ENCODE peak calls at places on chromosomes 1 and 21, in five cellular contexts. One of them, this sample, is unnamed. For H3K4me1 and H3K36me3, the result is how much of the 10 kb centered on the place peaks cover.

GRCh38 chr1:203464226-203464625 is 11.4 kb upstream of the PRELP start:
- DNase-seq in IMR-90: no peak
- DNase-seq in lower lobe of right lung: no peak
- DNase-seq in GM23338: no peak
- DNase-seq in sigmoid colon: no peak
- DNase-seq in this sample: no peak

GRCh38 chr1:51728611-51729155 is 111.8 kb downstream of the OSBPL9 start:
- DNase-seq in IMR-90: peak
- DNase-seq in lower lobe of right lung: no peak
- DNase-seq in GM23338: peak
- DNase-seq in sigmoid colon: no peak
- DNase-seq in this sample: no peak

GRCh38 chr1:226631229-226632000 is 82.9 kb downstream of the STUM start:
- DNase-seq in IMR-90: no peak
- DNase-seq in lower lobe of right lung: peak
- DNase-seq in GM23338: no peak
- DNase-seq in sigmoid colon: peak
- DNase-seq in this sample: no peak

GRCh38 chr1:107862064-107862463 is 102.9 kb downstream of the VAV3 start:
- DNase-seq in IMR-90: no peak
- DNase-seq in lower lobe of right lung: no peak
- DNase-seq in GM23338: no peak
- DNase-seq in sigmoid colon: no peak
- DNase-seq in this sample: no peak

GRCh38 chr1:227926216-227926791 is 21.4 kb downstream of the WNT9A start:
- DNase-seq in IMR-90: no peak
- DNase-seq in lower lobe of right lung: no peak
- DNase-seq in GM23338: no peak
- DNase-seq in sigmoid colon: no peak
- DNase-seq in this sample: no peak

GRCh38 chr1:4825841-4826450 is 171.5 kb downstream of the AJAP1 start:
- DNase-seq in IMR-90: no peak
- DNase-seq in lower lobe of right lung: no peak
- DNase-seq in GM23338: no peak
- DNase-seq in sigmoid colon: no peak
- DNase-seq in this sample: no peak

GRCh38 chr21:45768741-45769049 is 125.2 kb downstream of the PCBP3 start:
- DNase-seq in IMR-90: no peak
- DNase-seq in lower lobe of right lung: no peak
- DNase-seq in GM23338: peak
- DNase-seq in sigmoid colon: no peak
- DNase-seq in this sample: no peak

GRCh38 chr1:53929349-53929945 is 16.1 kb downstream of the IFT25 start:
- DNase-seq in IMR-90: no peak
- DNase-seq in lower lobe of right lung: no peak
- DNase-seq in GM23338: no peak
- DNase-seq in sigmoid colon: no peak
- DNase-seq in this sample: no peak

GRCh38 chr1:93155335-93155734 is 24.9 kb downstream of the TMED5 start:
- DNase-seq in IMR-90: no peak
- DNase-seq in lower lobe of right lung: no peak
- DNase-seq in GM23338: peak
- DNase-seq in sigmoid colon: no peak
- DNase-seq in this sample: no peak

GRCh38 chr1:56585985-56586384 is 6.6 kb upstream of the PLPP3 start:
- DNase-seq in IMR-90: no peak
- DNase-seq in lower lobe of right lung: no peak
- DNase-seq in GM23338: no peak
- DNase-seq in sigmoid colon: no peak
- DNase-seq in this sample: no peak

GRCh38 chr21:39316729-39317128 is 3.3 kb upstream of the BRWD1 start:
- DNase-seq in IMR-90: no peak
- DNase-seq in lower lobe of right lung: no peak
- DNase-seq in GM23338: no peak
- DNase-seq in sigmoid colon: no peak
- DNase-seq in this sample: no peak

GRCh38 chr1:21937372-21938121 is 437 bp upstream of the HSPG2 start:
- DNase-seq in IMR-90: peak
- DNase-seq in lower lobe of right lung: peak
- DNase-seq in GM23338: peak
- DNase-seq in sigmoid colon: peak
- DNase-seq in this sample: peak

GRCh38 chr1:35294809-35295208 is 26.3 kb downstream of the ZMYM4 start:
- DNase-seq in IMR-90: no peak
- DNase-seq in lower lobe of right lung: no peak
- DNase-seq in GM23338: no peak
- DNase-seq in sigmoid colon: no peak
- DNase-seq in this sample: no peak

GRCh38 chr1:205316179-205316578 is 5.4 kb downstream of the NUAK2 start:
- DNase-seq in IMR-90: no peak
- DNase-seq in lower lobe of right lung: no peak
- DNase-seq in GM23338: no peak
- DNase-seq in sigmoid colon: no peak
- DNase-seq in this sample: no peak

GRCh38 chr1:205314986-205315618 is 6.4 kb downstream of the NUAK2 start:
- DNase-seq in IMR-90: no peak
- DNase-seq in lower lobe of right lung: no peak
- DNase-seq in GM23338: no peak
- DNase-seq in sigmoid colon: no peak
- DNase-seq in this sample: no peak

GRCh38 chr1:205318231-205318991 is 3.1 kb downstream of the NUAK2 start:
- DNase-seq in IMR-90: no peak
- DNase-seq in lower lobe of right lung: no peak
- DNase-seq in GM23338: peak
- DNase-seq in sigmoid colon: no peak
- DNase-seq in this sample: peak

GRCh38 chr1:205319081-205320018 is 2.2 kb downstream of the NUAK2 start:
- DNase-seq in IMR-90: peak
- DNase-seq in lower lobe of right lung: peak
- DNase-seq in GM23338: no peak
- DNase-seq in sigmoid colon: peak
- DNase-seq in this sample: no peak

DNA sequence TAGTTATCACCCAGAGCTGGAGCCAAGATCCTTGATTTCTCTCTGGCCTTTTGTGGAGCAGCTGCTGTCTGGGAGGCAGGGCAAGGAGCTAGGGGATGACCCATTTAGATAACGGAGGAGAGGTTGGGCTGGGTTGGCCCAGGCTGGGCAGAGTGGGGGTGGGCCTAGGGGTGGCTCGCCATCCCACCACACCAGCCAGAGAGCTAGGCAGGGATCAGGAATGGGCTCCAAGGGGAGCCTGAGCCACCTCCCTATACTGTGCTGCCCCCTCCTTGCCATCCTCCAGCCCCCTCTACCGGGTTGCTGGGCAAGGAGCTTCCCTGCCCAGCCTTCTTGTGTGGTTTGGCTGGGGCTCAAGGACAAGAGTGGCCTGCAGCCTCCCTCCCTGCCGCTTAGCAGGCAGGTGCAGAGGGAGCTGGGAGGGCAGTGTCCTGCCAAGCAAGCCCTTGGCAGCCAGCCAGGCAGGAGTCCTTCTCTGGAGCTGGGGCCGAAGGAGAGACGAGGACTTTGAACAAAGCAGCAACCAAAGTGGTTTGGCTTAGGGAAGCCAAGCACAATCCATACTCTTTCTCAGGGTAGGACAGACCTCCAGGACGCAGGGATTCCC is 4.1 kb downstream of the NUAK2 start:
- DNase-seq in IMR-90: no peak
- DNase-seq in lower lobe of right lung: peak
- DNase-seq in GM23338: no peak
- DNase-seq in sigmoid colon: no peak
- DNase-seq in this sample: no peak
- H3K4me3 ChIP-seq in IMR-90: peak
- H3K4me3 ChIP-seq in lower lobe of right lung: no peak
- H3K4me3 ChIP-seq in GM23338: no peak
- H3K4me3 ChIP-seq in sigmoid colon: no peak
- H3K4me3 ChIP-seq in this sample: no peak

DNA sequence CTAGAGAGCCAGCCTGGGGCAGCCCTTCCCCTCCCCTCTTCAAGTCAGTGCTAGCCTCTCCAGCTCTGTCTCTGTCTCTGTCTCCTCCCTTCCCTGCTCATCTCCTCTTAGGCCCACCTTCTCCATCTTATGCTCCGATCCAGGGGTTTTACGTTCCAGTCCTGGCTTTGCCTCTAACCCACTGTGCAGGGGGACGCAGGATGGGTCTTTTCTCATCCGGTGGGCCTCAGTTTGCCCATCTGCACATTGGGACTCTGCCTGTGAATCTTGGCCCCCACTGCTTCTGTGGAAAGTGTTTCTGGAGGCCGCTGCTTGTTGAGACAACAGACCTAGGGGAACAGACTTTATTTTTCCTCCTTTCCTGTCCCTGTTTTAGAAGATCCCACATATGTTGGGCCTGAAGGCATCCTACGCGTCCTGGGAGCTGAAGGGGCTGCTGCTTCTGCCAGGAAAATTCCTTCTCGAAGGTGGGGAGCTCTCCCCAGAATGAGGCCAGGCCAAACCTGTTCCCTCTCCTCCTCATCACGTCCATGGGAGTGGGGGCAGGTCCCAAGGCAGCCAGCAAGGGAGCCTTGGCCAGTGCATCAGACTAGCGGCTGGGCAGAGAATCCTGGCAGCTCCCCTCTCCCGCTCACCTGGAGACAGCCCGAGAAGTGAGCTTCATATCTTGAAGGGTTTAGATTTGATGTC is 99.5 kb upstream of the CSF3R start:
- DNase-seq in IMR-90: no peak
- DNase-seq in lower lobe of right lung: no peak
- DNase-seq in GM23338: peak
- DNase-seq in sigmoid colon: no peak
- DNase-seq in this sample: no peak
- H3K4me1 ChIP-seq in IMR-90: under half
- H3K4me1 ChIP-seq in lower lobe of right lung: under half
- H3K4me1 ChIP-seq in GM23338: under half
- H3K4me1 ChIP-seq in sigmoid colon: under half
- H3K4me1 ChIP-seq in this sample: under half

DNA sequence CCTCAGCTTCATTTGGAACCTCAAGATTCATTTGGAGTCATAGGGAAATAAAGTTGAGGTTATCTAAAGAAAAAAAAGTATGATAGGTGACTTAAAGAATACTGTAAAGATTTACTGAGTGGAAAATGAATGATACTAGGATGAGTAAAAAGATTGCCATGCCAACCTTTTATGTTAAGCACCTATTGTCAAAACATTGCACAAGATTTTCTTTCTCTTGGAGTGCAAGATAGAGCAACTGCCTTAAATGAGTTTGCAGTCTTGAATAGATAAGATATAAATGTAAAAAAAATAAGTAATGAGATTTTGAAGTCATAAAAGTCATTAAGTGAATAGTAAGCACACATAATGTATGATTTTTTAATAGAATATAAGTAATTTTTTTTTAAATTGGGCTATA is 5.1 kb upstream of the ANGPTL1 start:
- DNase-seq in IMR-90: no peak
- DNase-seq in lower lobe of right lung: no peak
- DNase-seq in GM23338: no peak
- DNase-seq in sigmoid colon: no peak
- DNase-seq in this sample: no peak
- H3K36me3 ChIP-seq in IMR-90: under half
- H3K36me3 ChIP-seq in lower lobe of right lung: under half
- H3K36me3 ChIP-seq in GM23338: under half
- H3K36me3 ChIP-seq in sigmoid colon: under half
- H3K36me3 ChIP-seq in this sample: under half

DNA sequence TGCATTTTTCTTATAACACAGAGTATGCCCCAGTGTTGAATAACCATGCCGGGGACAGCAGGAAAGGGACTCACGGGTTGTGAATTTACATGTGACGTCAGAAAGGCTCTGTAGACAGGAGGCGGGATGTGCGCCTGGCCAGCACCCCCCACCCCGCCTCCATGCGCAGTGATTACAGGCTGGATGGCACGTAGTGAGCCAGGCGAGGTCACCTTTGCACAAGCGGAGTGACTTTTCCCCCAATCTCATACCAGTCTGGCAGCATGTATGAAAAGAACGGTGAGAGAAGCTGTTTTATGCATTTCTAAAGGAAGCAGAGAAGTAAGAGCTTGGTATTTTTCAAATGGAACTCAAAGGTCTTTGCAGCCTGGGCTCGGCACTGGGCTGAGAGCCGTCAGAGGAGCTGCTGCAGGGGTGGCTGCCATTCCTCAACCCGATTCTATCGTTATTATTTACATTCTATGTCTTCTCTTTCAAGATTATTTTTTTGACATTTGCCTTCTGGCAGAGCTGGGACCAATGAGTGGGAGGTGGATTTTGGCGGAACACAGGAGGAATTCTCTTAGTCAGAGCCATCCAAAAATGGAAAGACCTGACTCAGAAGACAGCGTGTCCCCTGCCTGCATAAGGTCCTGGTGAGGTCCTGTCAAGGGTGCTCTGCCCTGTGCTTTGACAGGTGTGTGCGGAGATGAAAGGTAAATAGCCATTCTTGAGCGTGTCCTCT is 115.6 kb upstream of the SLC45A1 start:
- DNase-seq in IMR-90: peak
- DNase-seq in lower lobe of right lung: peak
- DNase-seq in GM23338: peak
- DNase-seq in sigmoid colon: peak
- DNase-seq in this sample: no peak
- H3K4me3 ChIP-seq in IMR-90: peak
- H3K4me3 ChIP-seq in lower lobe of right lung: peak
- H3K4me3 ChIP-seq in GM23338: no peak
- H3K4me3 ChIP-seq in sigmoid colon: peak
- H3K4me3 ChIP-seq in this sample: no peak